ENCODE peak calls at places on chromosomes 7 and 10, in ten cellular contexts. One of them, this sample, is unnamed.

GRCh38 chr7:82183633-82184032 is 259.9 kb downstream of the CACNA2D1 start:
- DNase-seq in psoas muscle: no peak
- DNase-seq in upper lobe of right lung: no peak
- DNase-seq in cardiac muscle cell: peak; percentile 73
- DNase-seq in upper lobe of left lung: no peak
- DNase-seq in colonic mucosa: no peak
- DNase-seq in aorta: no peak
- DNase-seq in gastrocnemius medialis: no peak
- DNase-seq in body of pancreas: no peak
- DNase-seq in CD8-positive, alpha-beta memory T cell: no peak
- DNase-seq in this sample: no peak

GRCh38 chr7:85593355-85593754 is 406.5 kb upstream of the SEMA3D start:
- DNase-seq in upper lobe of left lung: peak; percentile 78
- DNase-seq in psoas muscle: peak; percentile 19
- DNase-seq in upper lobe of right lung: peak; percentile 65
- DNase-seq in colonic mucosa: no peak
- DNase-seq in aorta: no peak
- DNase-seq in cardiac muscle cell: no peak
- DNase-seq in CD8-positive, alpha-beta memory T cell: no peak
- DNase-seq in gastrocnemius medialis: no peak
- DNase-seq in body of pancreas: no peak
- DNase-seq in this sample: no peak

GRCh38 chr10:38094158-38094922 is at the start of gene ZNF37A:
- DNase-seq in cardiac muscle cell: peak; percentile 98
- DNase-seq in CD8-positive, alpha-beta memory T cell: peak; percentile 80
- DNase-seq in psoas muscle: peak; percentile 96
- DNase-seq in upper lobe of left lung: peak; percentile 97
- DNase-seq in colonic mucosa: peak; percentile 96
- DNase-seq in aorta: peak; percentile 95
- DNase-seq in upper lobe of right lung: peak; percentile 94
- DNase-seq in gastrocnemius medialis: peak; percentile 95
- DNase-seq in body of pancreas: peak; percentile 95
- DNase-seq in this sample: peak; percentile 72

GRCh38 chr10:116417821-116418220 is 9.8 kb upstream of the PNLIPRP3 start:
- DNase-seq in psoas muscle: no peak
- DNase-seq in upper lobe of right lung: no peak
- DNase-seq in body of pancreas: no peak
- DNase-seq in upper lobe of left lung: no peak
- DNase-seq in CD8-positive, alpha-beta memory T cell: no peak
- DNase-seq in aorta: no peak
- DNase-seq in colonic mucosa: no peak
- DNase-seq in cardiac muscle cell: no peak
- DNase-seq in gastrocnemius medialis: no peak
- DNase-seq in this sample: no peak

GRCh38 chr7:92717982-92718716 is 118.2 kb downstream of the CDK6 start:
- DNase-seq in colonic mucosa: peak; percentile 79
- DNase-seq in body of pancreas: peak; percentile 54
- DNase-seq in psoas muscle: peak; percentile 57
- DNase-seq in gastrocnemius medialis: peak; percentile 20
- DNase-seq in cardiac muscle cell: peak; percentile 67
- DNase-seq in aorta: peak; percentile 57
- DNase-seq in upper lobe of left lung: peak; percentile 44
- DNase-seq in upper lobe of right lung: no peak
- DNase-seq in CD8-positive, alpha-beta memory T cell: peak; percentile 2
- DNase-seq in this sample: no peak

GRCh38 chr7:12358694-12359093 is 45.0 kb downstream of the VWDE start:
- DNase-seq in aorta: no peak
- DNase-seq in colonic mucosa: no peak
- DNase-seq in body of pancreas: no peak
- DNase-seq in CD8-positive, alpha-beta memory T cell: no peak
- DNase-seq in cardiac muscle cell: no peak
- DNase-seq in gastrocnemius medialis: no peak
- DNase-seq in psoas muscle: no peak
- DNase-seq in upper lobe of left lung: no peak
- DNase-seq in upper lobe of right lung: no peak
- DNase-seq in this sample: no peak

GRCh38 chr7:82805527-82805960 is 357.1 kb downstream of the PCLO start:
- DNase-seq in colonic mucosa: no peak
- DNase-seq in upper lobe of left lung: no peak
- DNase-seq in aorta: no peak
- DNase-seq in cardiac muscle cell: peak; percentile 89
- DNase-seq in upper lobe of right lung: no peak
- DNase-seq in CD8-positive, alpha-beta memory T cell: no peak
- DNase-seq in gastrocnemius medialis: no peak
- DNase-seq in body of pancreas: no peak
- DNase-seq in psoas muscle: no peak
- DNase-seq in this sample: no peak

GRCh38 chr10:22500567-22501369 is 155.5 kb downstream of the SPAG6 start:
- DNase-seq in psoas muscle: no peak
- DNase-seq in colonic mucosa: no peak
- DNase-seq in aorta: no peak
- DNase-seq in gastrocnemius medialis: no peak
- DNase-seq in body of pancreas: no peak
- DNase-seq in CD8-positive, alpha-beta memory T cell: no peak
- DNase-seq in cardiac muscle cell: peak; percentile 31
- DNase-seq in upper lobe of left lung: no peak
- DNase-seq in upper lobe of right lung: no peak
- DNase-seq in this sample: no peak

GRCh38 chr7:46170792-46171191 is 249.7 kb upstream of the IGFBP3 start:
- DNase-seq in body of pancreas: no peak
- DNase-seq in upper lobe of right lung: no peak
- DNase-seq in gastrocnemius medialis: no peak
- DNase-seq in cardiac muscle cell: no peak
- DNase-seq in psoas muscle: no peak
- DNase-seq in colonic mucosa: no peak
- DNase-seq in upper lobe of left lung: no peak
- DNase-seq in aorta: no peak
- DNase-seq in CD8-positive, alpha-beta memory T cell: no peak
- DNase-seq in this sample: no peak

GRCh38 chr7:46169384-46169755 is 248.3 kb upstream of the IGFBP3 start:
- DNase-seq in aorta: no peak
- DNase-seq in CD8-positive, alpha-beta memory T cell: no peak
- DNase-seq in psoas muscle: no peak
- DNase-seq in cardiac muscle cell: no peak
- DNase-seq in colonic mucosa: no peak
- DNase-seq in upper lobe of right lung: no peak
- DNase-seq in gastrocnemius medialis: no peak
- DNase-seq in upper lobe of left lung: no peak
- DNase-seq in body of pancreas: no peak
- DNase-seq in this sample: no peak

GRCh38 chr7:46170021-46170420 is 248.9 kb upstream of the IGFBP3 start:
- DNase-seq in psoas muscle: no peak
- DNase-seq in cardiac muscle cell: no peak
- DNase-seq in aorta: no peak
- DNase-seq in body of pancreas: no peak
- DNase-seq in colonic mucosa: no peak
- DNase-seq in upper lobe of left lung: no peak
- DNase-seq in CD8-positive, alpha-beta memory T cell: no peak
- DNase-seq in gastrocnemius medialis: no peak
- DNase-seq in upper lobe of right lung: no peak
- DNase-seq in this sample: no peak

GRCh38 chr7:46168671-46169383 is 247.8 kb upstream of the IGFBP3 start:
- DNase-seq in body of pancreas: peak; percentile 75
- DNase-seq in psoas muscle: no peak
- DNase-seq in cardiac muscle cell: no peak
- DNase-seq in CD8-positive, alpha-beta memory T cell: no peak
- DNase-seq in colonic mucosa: no peak
- DNase-seq in gastrocnemius medialis: no peak
- DNase-seq in upper lobe of left lung: no peak
- DNase-seq in aorta: no peak
- DNase-seq in upper lobe of right lung: no peak
- DNase-seq in this sample: no peak

DNA sequence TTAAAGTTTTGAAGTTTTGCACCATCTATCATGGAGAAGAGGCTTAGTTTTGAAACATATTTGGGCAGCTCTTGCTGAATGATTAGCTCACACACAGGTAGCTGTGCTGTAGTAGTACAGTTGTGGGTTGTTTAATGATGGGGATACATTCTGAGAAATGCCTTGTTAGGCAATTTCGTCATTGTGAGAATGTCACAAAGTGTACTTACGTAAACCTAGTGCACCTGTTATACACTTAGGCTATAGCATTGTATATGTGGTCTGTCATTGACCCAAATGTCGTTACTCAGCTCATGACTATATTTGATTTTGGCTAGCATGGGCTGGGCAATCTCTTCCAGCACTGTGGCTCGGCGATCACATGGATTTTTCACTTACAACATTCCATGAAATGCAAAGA is 247.2 kb upstream of the IGFBP3 start:
- DNase-seq in aorta: no peak
- DNase-seq in colonic mucosa: no peak
- DNase-seq in body of pancreas: no peak
- DNase-seq in psoas muscle: no peak
- DNase-seq in CD8-positive, alpha-beta memory T cell: no peak
- DNase-seq in cardiac muscle cell: no peak
- DNase-seq in upper lobe of left lung: no peak
- DNase-seq in gastrocnemius medialis: no peak
- DNase-seq in upper lobe of right lung: no peak
- DNase-seq in this sample: no peak
- H3K27ac ChIP-seq in aorta: no peak overlapping the region
- H3K27ac ChIP-seq in colonic mucosa: no peak overlapping the region
- H3K27ac ChIP-seq in body of pancreas: peak overlapping the region; percentile 5
- H3K27ac ChIP-seq in psoas muscle: no peak overlapping the region
- H3K27ac ChIP-seq in CD8-positive, alpha-beta memory T cell: no peak overlapping the region
- H3K27ac ChIP-seq in cardiac muscle cell: no peak overlapping the region
- H3K27ac ChIP-seq in upper lobe of left lung: no peak overlapping the region
- H3K27ac ChIP-seq in gastrocnemius medialis: no peak overlapping the region
- H3K27ac ChIP-seq in upper lobe of right lung: no peak overlapping the region
- H3K27ac ChIP-seq in this sample: no peak overlapping the region

DNA sequence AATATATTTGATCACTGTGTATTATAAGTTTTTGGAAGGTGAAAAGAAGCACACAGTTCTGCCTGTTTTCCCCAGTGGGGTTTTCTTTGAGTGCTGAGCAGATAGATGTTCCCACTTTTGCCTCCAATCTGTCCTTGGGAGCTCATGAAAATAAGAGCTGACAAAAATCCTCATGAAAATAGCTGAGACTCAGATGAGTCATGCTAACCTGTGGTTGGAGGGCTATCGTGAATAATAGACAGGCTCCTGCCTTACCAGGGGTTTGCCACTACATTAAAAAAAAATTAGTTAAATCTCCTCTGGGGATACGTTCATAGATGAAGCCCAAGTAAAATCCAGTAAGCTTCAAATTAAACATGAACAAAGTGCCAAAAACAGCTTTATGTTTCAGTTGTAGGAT is 10.9 kb upstream of the AOAH start:
- DNase-seq in upper lobe of right lung: no peak
- DNase-seq in cardiac muscle cell: peak; percentile 8
- DNase-seq in upper lobe of left lung: no peak
- DNase-seq in aorta: no peak
- DNase-seq in gastrocnemius medialis: no peak
- DNase-seq in psoas muscle: no peak
- DNase-seq in body of pancreas: no peak
- DNase-seq in colonic mucosa: no peak
- DNase-seq in CD8-positive, alpha-beta memory T cell: no peak
- DNase-seq in this sample: no peak
- H3K4me1 ChIP-seq in upper lobe of right lung: no peaks in the 10 kb centered on the region
- H3K4me1 ChIP-seq in cardiac muscle cell: no peaks in the 10 kb centered on the region
- H3K4me1 ChIP-seq in upper lobe of left lung: no peaks in the 10 kb centered on the region
- H3K4me1 ChIP-seq in aorta: no peaks in the 10 kb centered on the region
- H3K4me1 ChIP-seq in gastrocnemius medialis: no peaks in the 10 kb centered on the region
- H3K4me1 ChIP-seq in psoas muscle: no peaks in the 10 kb centered on the region
- H3K4me1 ChIP-seq in body of pancreas: no peaks in the 10 kb centered on the region
- H3K4me1 ChIP-seq in colonic mucosa: no peaks in the 10 kb centered on the region
- H3K4me1 ChIP-seq in CD8-positive, alpha-beta memory T cell: peaks cover 18% of the 10 kb centered on the region
- H3K4me1 ChIP-seq in this sample: no peaks in the 10 kb centered on the region

DNA sequence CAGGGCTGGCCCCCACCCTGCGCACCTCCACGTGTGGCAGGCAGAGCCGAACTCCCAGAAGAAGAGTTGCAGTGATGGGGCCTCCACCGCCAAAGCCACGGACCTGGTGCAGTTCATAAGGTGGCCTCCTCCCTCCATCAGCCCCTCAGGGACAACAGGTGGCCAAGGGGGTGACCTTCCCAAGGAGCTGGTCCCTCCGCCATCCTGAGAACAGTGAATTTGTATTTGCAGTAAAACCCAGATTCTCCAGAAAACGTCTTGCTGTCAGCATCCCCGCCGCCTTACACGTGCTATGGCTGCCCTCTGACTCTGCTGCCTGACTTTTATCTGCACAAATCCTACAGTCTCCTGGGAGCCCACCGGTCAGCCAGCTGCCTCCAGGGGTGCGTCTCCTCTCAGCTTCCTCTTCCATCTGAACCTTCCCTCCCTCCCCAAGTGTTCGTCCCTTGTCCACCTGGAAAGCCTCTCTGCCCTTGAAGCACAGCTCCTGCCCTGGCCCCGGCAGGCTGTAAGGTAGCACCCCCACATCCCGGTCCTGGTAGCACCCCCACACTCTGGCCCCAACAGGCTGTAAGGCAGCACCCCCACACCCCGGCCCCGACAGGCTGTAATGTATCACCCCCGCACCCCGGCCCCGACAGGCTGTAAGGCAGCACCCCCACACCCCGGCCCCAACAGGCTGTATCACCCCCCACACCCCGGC is 311.8 kb downstream of the PTPRN2 start:
- DNase-seq in CD8-positive, alpha-beta memory T cell: no peak
- DNase-seq in upper lobe of left lung: peak; percentile 13
- DNase-seq in colonic mucosa: no peak
- DNase-seq in body of pancreas: no peak
- DNase-seq in aorta: peak; percentile 29
- DNase-seq in gastrocnemius medialis: no peak
- DNase-seq in cardiac muscle cell: no peak
- DNase-seq in psoas muscle: peak; percentile 34
- DNase-seq in upper lobe of right lung: peak; percentile 42
- DNase-seq in this sample: no peak
- H3K9me3 ChIP-seq in CD8-positive, alpha-beta memory T cell: no peaks in the 10 kb centered on the region
- H3K9me3 ChIP-seq in upper lobe of left lung: no peaks in the 10 kb centered on the region
- H3K9me3 ChIP-seq in colonic mucosa: no peaks in the 10 kb centered on the region
- H3K9me3 ChIP-seq in body of pancreas: no peaks in the 10 kb centered on the region
- H3K9me3 ChIP-seq in aorta: no peaks in the 10 kb centered on the region
- H3K9me3 ChIP-seq in gastrocnemius medialis: no peaks in the 10 kb centered on the region
- H3K9me3 ChIP-seq in cardiac muscle cell: no peaks in the 10 kb centered on the region
- H3K9me3 ChIP-seq in psoas muscle: no peaks in the 10 kb centered on the region
- H3K9me3 ChIP-seq in upper lobe of right lung: no peaks in the 10 kb centered on the region
- H3K9me3 ChIP-seq in this sample: peaks cover 25% of the 10 kb centered on the region

GRCh38 chr10:7409732-7410168 is 1.1 kb downstream of the SFMBT2 start:
- DNase-seq in cardiac muscle cell: no peak
- DNase-seq in upper lobe of right lung: no peak
- DNase-seq in upper lobe of left lung: no peak
- DNase-seq in psoas muscle: no peak
- DNase-seq in CD8-positive, alpha-beta memory T cell: no peak
- DNase-seq in colonic mucosa: peak; percentile 20
- DNase-seq in body of pancreas: no peak
- DNase-seq in gastrocnemius medialis: no peak
- DNase-seq in aorta: no peak
- DNase-seq in this sample: no peak

GRCh38 chr10:7407368-7408002 is 3.3 kb downstream of the SFMBT2 start:
- DNase-seq in cardiac muscle cell: peak; percentile 34
- DNase-seq in aorta: no peak
- DNase-seq in CD8-positive, alpha-beta memory T cell: no peak
- DNase-seq in psoas muscle: peak; percentile 55
- DNase-seq in upper lobe of left lung: no peak
- DNase-seq in colonic mucosa: no peak
- DNase-seq in upper lobe of right lung: peak; percentile 65
- DNase-seq in body of pancreas: no peak
- DNase-seq in gastrocnemius medialis: no peak
- DNase-seq in this sample: no peak

GRCh38 chr10:7408003-7408493 is 2.8 kb downstream of the SFMBT2 start:
- DNase-seq in colonic mucosa: peak; percentile 39
- DNase-seq in aorta: peak; percentile 82
- DNase-seq in CD8-positive, alpha-beta memory T cell: no peak
- DNase-seq in cardiac muscle cell: peak; percentile 62
- DNase-seq in body of pancreas: peak; percentile 25
- DNase-seq in upper lobe of right lung: peak; percentile 78
- DNase-seq in upper lobe of left lung: peak; percentile 35
- DNase-seq in psoas muscle: peak; percentile 73
- DNase-seq in gastrocnemius medialis: no peak
- DNase-seq in this sample: no peak

GRCh38 chr10:7409045-7409731 is 1.6 kb downstream of the SFMBT2 start:
- DNase-seq in gastrocnemius medialis: no peak
- DNase-seq in cardiac muscle cell: peak; percentile 7
- DNase-seq in upper lobe of right lung: no peak
- DNase-seq in body of pancreas: no peak
- DNase-seq in CD8-positive, alpha-beta memory T cell: peak; percentile 26
- DNase-seq in psoas muscle: no peak
- DNase-seq in aorta: no peak
- DNase-seq in colonic mucosa: peak; percentile 29
- DNase-seq in upper lobe of left lung: peak; percentile 26
- DNase-seq in this sample: no peak

DNA sequence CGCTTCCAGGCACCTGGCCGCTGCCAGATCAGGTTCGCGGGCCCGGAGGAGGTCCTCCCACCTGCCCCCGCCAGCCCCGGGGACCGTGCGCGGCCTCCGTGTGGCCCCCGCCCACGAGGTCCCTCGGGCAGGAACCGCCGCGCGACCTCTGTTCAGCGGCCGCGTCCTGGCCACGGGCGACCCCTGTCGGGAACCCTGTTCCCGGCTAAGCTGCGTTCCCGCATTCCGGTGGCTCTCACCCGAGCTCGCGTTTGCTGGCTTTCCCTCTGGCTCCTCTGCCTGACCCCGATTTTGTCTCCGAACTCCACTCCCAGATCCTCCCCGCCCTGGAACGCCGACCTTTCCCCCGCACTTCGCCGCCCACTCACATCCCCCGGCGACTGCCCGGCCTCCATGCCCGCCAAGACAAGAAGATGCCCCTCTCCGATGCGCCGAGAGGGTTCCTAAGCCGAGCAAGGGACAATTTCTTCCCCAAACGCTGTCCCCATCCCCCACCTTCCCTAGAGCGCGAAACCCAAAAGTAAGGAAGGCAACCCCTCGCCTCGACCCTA is 2.3 kb downstream of the SFMBT2 start:
- DNase-seq in upper lobe of right lung: peak; percentile 84
- DNase-seq in CD8-positive, alpha-beta memory T cell: peak; percentile 27
- DNase-seq in upper lobe of left lung: peak; percentile 49
- DNase-seq in aorta: peak; percentile 72
- DNase-seq in colonic mucosa: peak; percentile 47
- DNase-seq in psoas muscle: peak; percentile 80
- DNase-seq in cardiac muscle cell: peak; percentile 44
- DNase-seq in gastrocnemius medialis: no peak
- DNase-seq in body of pancreas: peak; percentile 44
- DNase-seq in this sample: no peak
- H3K27ac ChIP-seq in upper lobe of right lung: peak overlapping the region; percentile 55
- H3K27ac ChIP-seq in CD8-positive, alpha-beta memory T cell: peak overlapping the region; percentile 84
- H3K27ac ChIP-seq in upper lobe of left lung: no peak overlapping the region
- H3K27ac ChIP-seq in aorta: no peak overlapping the region
- H3K27ac ChIP-seq in colonic mucosa: peak overlapping the region; percentile 40
- H3K27ac ChIP-seq in psoas muscle: peak overlapping the region; percentile 81
- H3K27ac ChIP-seq in cardiac muscle cell: no peak overlapping the region
- H3K27ac ChIP-seq in gastrocnemius medialis: peak overlapping the region; percentile 76
- H3K27ac ChIP-seq in body of pancreas: no peak overlapping the region
- H3K27ac ChIP-seq in this sample: no peak overlapping the region

This sample was measured in iPS DF 6.9.